ENCODE peak calls at places on chromosomes 4 and X, in five cellular contexts. O is fibroblast of pulmonary artery, T is heart right ventricle, S is WERI-Rb-1, L is AG09309. B is an unnamed sample.

GRCh38 chr4:2102045-2102883 is 43.1 kb downstream of the NAT8L start:
- DNase-seq in O (no peak), T (no peak), S (no peak), L (no peak), B (no peak)

GRCh38 chr4:6555519-6555918 is 19.5 kb upstream of the MAN2B2 start:
- DNase-seq in O (no peak), T (no peak), S (no peak), L (no peak), B (no peak)

GRCh38 chr4:182758288-182758687 is 158.9 kb downstream of the DCTD start:
- DNase-seq in O (no peak), T (no peak), S (no peak), L (no peak), B (no peak)

GRCh38 chr4:141046255-141046654 is 87.0 kb downstream of the RNF150 start:
- DNase-seq in O (peak; percentile 85), T (no peak), S (no peak), L (peak; percentile 96), B (peak; percentile 88)

GRCh38 chr4:79869597-79870336 is 203.3 kb downstream of the ANTXR2 start:
- DNase-seq in O (no peak), T (no peak), S (no peak), L (no peak), B (no peak)

GRCh38 chr4:48538358-48538757 is 48.3 kb downstream of the ZAR1 start:
- DNase-seq in O (no peak), T (no peak), S (no peak), L (no peak), B (no peak)

GRCh38 chr4:188130355-188130754 is 8.9 kb upstream of the TRIML1 start:
- DNase-seq in O (no peak), T (no peak), S (no peak), L (no peak), B (no peak)

GRCh38 chr4:81571105-81571504 is 99.4 kb upstream of the RASGEF1B start:
- DNase-seq in O (no peak), T (no peak), S (no peak), L (no peak), B (no peak)

GRCh38 chr4:140296335-140296753 is 77.1 kb upstream of the SCOC start:
- DNase-seq in O (peak; percentile 75), T (peak; percentile 23), S (peak; percentile 60), L (peak; percentile 82), B (peak; percentile 38)

GRCh38 chr4:98977557-98977956 is 18.0 kb upstream of the METAP1 start:
- DNase-seq in O (no peak), T (no peak), S (no peak), L (no peak), B (no peak)

GRCh38 chr4:2284934-2285664 is 23.2 kb upstream of the MXD4 start:
- DNase-seq in O (peak; percentile 52), T (no peak), S (no peak), L (peak; percentile 16), B (no peak)

GRCh38 chr4:148327683-148328082 is 114.5 kb downstream of the NR3C2 start:
- DNase-seq in O (no peak), T (no peak), S (no peak), L (no peak), B (no peak)

GRCh38 chr4:89000844-89001360 is 56.1 kb downstream of the FAM13A start:
- DNase-seq in O (peak; percentile 70), T (no peak), S (no peak), L (no peak), B (peak; percentile 51)

DNA sequence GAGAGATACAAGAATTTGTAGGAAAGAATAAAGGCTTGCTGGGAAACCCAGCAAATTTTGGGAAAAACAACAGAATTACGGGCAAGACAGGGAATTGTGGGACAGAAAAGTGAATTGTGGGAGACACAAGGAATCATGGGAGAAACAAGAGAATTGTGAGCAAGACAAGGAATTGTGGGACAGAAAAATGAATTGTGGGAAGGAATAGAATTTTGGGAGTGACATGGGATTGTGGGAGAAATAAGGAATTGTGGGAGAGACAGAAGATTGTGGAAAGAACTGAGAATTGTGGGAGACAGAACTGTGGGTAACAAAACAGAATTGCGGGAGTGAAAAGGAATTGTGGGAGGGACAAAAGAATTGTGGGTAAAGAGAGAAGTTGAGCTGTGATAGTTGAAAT is 1.2 kb upstream of the HCCS start:
- DNase-seq in O (no peak), T (no peak), S (no peak), L (no peak), B (no peak)
- H3K4me3 ChIP-seq in O (no peak overlapping the region), T (no peak overlapping the region), S (no peak overlapping the region), L (no peak overlapping the region), B (peak overlapping the region; percentile 76)

DNA sequence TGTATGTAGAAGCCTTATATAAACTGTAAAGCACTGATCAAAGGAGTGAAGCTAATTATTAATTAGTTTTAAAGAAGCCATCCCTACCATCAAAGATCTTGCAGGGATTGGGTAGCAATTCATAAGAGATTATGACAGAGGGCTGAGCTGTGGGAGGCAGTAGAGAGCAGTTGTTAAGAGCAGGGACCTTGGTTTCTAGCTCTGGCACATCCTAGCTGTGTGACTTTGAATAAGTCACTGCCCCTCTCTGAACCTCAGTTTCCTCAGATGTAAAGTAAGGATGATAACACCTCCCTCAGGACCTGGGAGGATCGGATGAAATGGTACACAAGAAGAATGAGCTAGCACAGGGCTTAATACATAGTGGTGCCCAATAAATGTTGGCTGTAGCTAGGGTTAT is 45.4 kb downstream of the APLN start:
- DNase-seq in O (no peak), T (no peak), S (no peak), L (no peak), B (no peak)
- TF ChIP-seq CTCF in O (peak; percentile 20), T (no peak), S (peak; percentile 14), L (no peak), B (no peak)

GRCh38 chr4:73619351-73619750 is 885 bp downstream of the RASSF6 start:
- DNase-seq in O (no peak), T (no peak), S (no peak), L (no peak), B (no peak)

GRCh38 chr4:73620115-73620792 is at the start of gene RASSF6:
- DNase-seq in O (no peak), T (no peak), S (peak; percentile 66), L (no peak), B (no peak)

GRCh38 chr4:73617256-73617655 is 3.0 kb downstream of the RASSF6 start:
- DNase-seq in O (no peak), T (no peak), S (no peak), L (no peak), B (no peak)

GRCh38 chr4:73615613-73616012 is 4.6 kb downstream of the RASSF6 start:
- DNase-seq in O (no peak), T (no peak), S (no peak), L (no peak), B (no peak)

GRCh38 chr4:73621357-73621756 is 1.1 kb upstream of the RASSF6 start:
- DNase-seq in O (no peak), T (no peak), S (no peak), L (no peak), B (no peak)
- H3K4me3 ChIP-seq in O (no peak overlapping the region), T (no peak overlapping the region), S (no peak overlapping the region), L (no peak overlapping the region), B (no peak overlapping the region)

GRCh38 chrX:145825896-145826295 is 8.3 kb downstream of the SLITRK2 start:
- DNase-seq in O (no peak), T (no peak), S (no peak), L (no peak), B (no peak)
- TF ChIP-seq CTCF in O (no peak), T (peak; percentile 16), S (no peak), L (no peak), B (no peak)